ENCODE peak calls at places on chromosomes 4 and X, in four cellular contexts. One of them, this sample, is unnamed.

GRCh38 chr4:8765084-8765483 is 106.6 kb downstream of the HMX1 start:
- DNase-seq in RCC 7860: no peak
- DNase-seq in MV-4-11: no peak
- DNase-seq in heart right ventricle: no peak
- DNase-seq in this sample: no peak

GRCh38 chrX:118183606-118184005 is 67.0 kb upstream of the KLHL13 start:
- DNase-seq in RCC 7860: no peak
- DNase-seq in MV-4-11: no peak
- DNase-seq in heart right ventricle: no peak
- DNase-seq in this sample: no peak

GRCh38 chr4:1049591-1049905 is 38.1 kb downstream of the FGFRL1 start:
- DNase-seq in RCC 7860: no peak
- DNase-seq in MV-4-11: no peak
- DNase-seq in heart right ventricle: no peak
- DNase-seq in this sample: no peak

GRCh38 chr4:95867919-95868318 is 28.0 kb downstream of the PDHA2 start:
- DNase-seq in RCC 7860: peak; percentile 6
- DNase-seq in MV-4-11: peak; percentile 13
- DNase-seq in heart right ventricle: no peak
- DNase-seq in this sample: no peak

GRCh38 chr4:112296949-112297483 is at the start of gene ALPK1:
- DNase-seq in RCC 7860: peak; percentile 58
- DNase-seq in MV-4-11: peak; percentile 97
- DNase-seq in heart right ventricle: no peak
- DNase-seq in this sample: no peak

GRCh38 chr4:120066182-120066524 is 495 bp downstream of the MAD2L1 start:
- DNase-seq in RCC 7860: no peak
- DNase-seq in MV-4-11: peak; percentile 78
- DNase-seq in heart right ventricle: no peak
- DNase-seq in this sample: no peak

GRCh38 chr4:152539556-152540292 is 3.8 kb upstream of the FBXW7 start:
- DNase-seq in RCC 7860: no peak
- DNase-seq in MV-4-11: no peak
- DNase-seq in heart right ventricle: no peak
- DNase-seq in this sample: no peak

GRCh38 chr4:7876096-7876993 is 63.3 kb downstream of the AFAP1 start:
- DNase-seq in RCC 7860: peak; percentile 40
- DNase-seq in MV-4-11: no peak
- DNase-seq in heart right ventricle: no peak
- DNase-seq in this sample: peak; percentile 19

GRCh38 chrX:66051989-66052388 is 12.1 kb upstream of the VSIG4 start:
- DNase-seq in RCC 7860: no peak
- DNase-seq in MV-4-11: no peak
- DNase-seq in heart right ventricle: no peak
- DNase-seq in this sample: no peak

GRCh38 chr4:75542824-75543223 is 13.0 kb upstream of the ODAPH start:
- DNase-seq in RCC 7860: peak; percentile 97
- DNase-seq in MV-4-11: no peak
- DNase-seq in heart right ventricle: no peak
- DNase-seq in this sample: no peak

GRCh38 chrX:111447298-111447697 is 35.3 kb upstream of the DCX start:
- DNase-seq in RCC 7860: peak; percentile 3
- DNase-seq in MV-4-11: peak; percentile 26
- DNase-seq in heart right ventricle: no peak
- DNase-seq in this sample: peak; percentile 4

GRCh38 chr4:138639018-138639876 is 376.3 kb upstream of the NOCT start:
- DNase-seq in RCC 7860: peak; percentile 44
- DNase-seq in MV-4-11: no peak
- DNase-seq in heart right ventricle: no peak
- DNase-seq in this sample: no peak

GRCh38 chr4:85955614-85956295 is 404.1 kb downstream of the MAPK10 start:
- DNase-seq in RCC 7860: no peak
- DNase-seq in MV-4-11: no peak
- DNase-seq in heart right ventricle: no peak
- DNase-seq in this sample: no peak